ENCODE peak calls at places on chromosome 1, in eight cellular contexts. One of them, this sample, is unnamed.

GRCh38 chr1:2931722-2932401 is 89.4 kb upstream of the ACTRT2 start:
- DNase-seq in coronary artery: no peak
- DNase-seq in adrenal gland: no peak
- DNase-seq in fibroblast of pulmonary artery: no peak
- DNase-seq in right lobe of liver: no peak
- DNase-seq in OCI-LY7: no peak
- DNase-seq in retinal pigment epithelial cell: no peak
- DNase-seq in GM23338: no peak
- DNase-seq in this sample: no peak

GRCh38 chr1:177790566-177790965 is 179.3 kb downstream of the SEC16B start:
- DNase-seq in GM23338: no peak
- DNase-seq in right lobe of liver: no peak
- DNase-seq in retinal pigment epithelial cell: no peak
- DNase-seq in OCI-LY7: no peak
- DNase-seq in coronary artery: no peak
- DNase-seq in fibroblast of pulmonary artery: no peak
- DNase-seq in adrenal gland: no peak
- DNase-seq in this sample: no peak

GRCh38 chr1:111620412-111620971 is 903 bp downstream of the RAP1A start:
- DNase-seq in retinal pigment epithelial cell: no peak
- DNase-seq in fibroblast of pulmonary artery: no peak
- DNase-seq in adrenal gland: no peak
- DNase-seq in GM23338: peak
- DNase-seq in OCI-LY7: peak
- DNase-seq in right lobe of liver: no peak
- DNase-seq in coronary artery: no peak
- DNase-seq in this sample: peak

GRCh38 chr1:95561244-95561840 is 327.3 kb downstream of the RWDD3 start:
- DNase-seq in fibroblast of pulmonary artery: no peak
- DNase-seq in right lobe of liver: no peak
- DNase-seq in OCI-LY7: no peak
- DNase-seq in retinal pigment epithelial cell: no peak
- DNase-seq in adrenal gland: no peak
- DNase-seq in coronary artery: no peak
- DNase-seq in GM23338: no peak
- DNase-seq in this sample: no peak

GRCh38 chr1:21034725-21035628 is 141.7 kb downstream of the EIF4G3 start:
- DNase-seq in fibroblast of pulmonary artery: no peak
- DNase-seq in right lobe of liver: no peak
- DNase-seq in OCI-LY7: no peak
- DNase-seq in adrenal gland: no peak
- DNase-seq in coronary artery: no peak
- DNase-seq in GM23338: no peak
- DNase-seq in retinal pigment epithelial cell: no peak
- DNase-seq in this sample: no peak

GRCh38 chr1:8814870-8815269 is 2.6 kb downstream of the RERE start:
- DNase-seq in GM23338: peak
- DNase-seq in right lobe of liver: no peak
- DNase-seq in OCI-LY7: peak
- DNase-seq in fibroblast of pulmonary artery: no peak
- DNase-seq in adrenal gland: no peak
- DNase-seq in coronary artery: no peak
- DNase-seq in retinal pigment epithelial cell: no peak
- DNase-seq in this sample: no peak

GRCh38 chr1:212060632-212061472 is 25.3 kb downstream of the DTL start:
- DNase-seq in right lobe of liver: no peak
- DNase-seq in OCI-LY7: no peak
- DNase-seq in adrenal gland: no peak
- DNase-seq in retinal pigment epithelial cell: no peak
- DNase-seq in fibroblast of pulmonary artery: no peak
- DNase-seq in GM23338: no peak
- DNase-seq in coronary artery: no peak
- DNase-seq in this sample: no peak

GRCh38 chr1:55275151-55275748 is 60.1 kb upstream of the USP24 start:
- DNase-seq in OCI-LY7: no peak
- DNase-seq in right lobe of liver: no peak
- DNase-seq in adrenal gland: no peak
- DNase-seq in fibroblast of pulmonary artery: no peak
- DNase-seq in coronary artery: no peak
- DNase-seq in retinal pigment epithelial cell: peak
- DNase-seq in GM23338: peak
- DNase-seq in this sample: no peak

GRCh38 chr1:235910357-235911299 is 43.9 kb upstream of the LYST start:
- DNase-seq in GM23338: peak
- DNase-seq in fibroblast of pulmonary artery: peak
- DNase-seq in adrenal gland: peak
- DNase-seq in OCI-LY7: no peak
- DNase-seq in coronary artery: no peak
- DNase-seq in retinal pigment epithelial cell: peak
- DNase-seq in right lobe of liver: peak
- DNase-seq in this sample: peak

GRCh38 chr1:209106237-209106741 is 477.2 kb upstream of the CAMK1G start:
- DNase-seq in GM23338: peak
- DNase-seq in fibroblast of pulmonary artery: no peak
- DNase-seq in adrenal gland: no peak
- DNase-seq in right lobe of liver: peak
- DNase-seq in coronary artery: no peak
- DNase-seq in OCI-LY7: no peak
- DNase-seq in retinal pigment epithelial cell: no peak
- DNase-seq in this sample: peak

GRCh38 chr1:205488074-205488723 is 16.3 kb upstream of the CDK18 start:
- DNase-seq in coronary artery: no peak
- DNase-seq in fibroblast of pulmonary artery: peak
- DNase-seq in retinal pigment epithelial cell: no peak
- DNase-seq in right lobe of liver: peak
- DNase-seq in OCI-LY7: peak
- DNase-seq in adrenal gland: peak
- DNase-seq in GM23338: peak
- DNase-seq in this sample: peak

GRCh38 chr1:182235952-182236650 is 155.5 kb downstream of the GLUL start:
- DNase-seq in GM23338: no peak
- DNase-seq in fibroblast of pulmonary artery: no peak
- DNase-seq in adrenal gland: no peak
- DNase-seq in retinal pigment epithelial cell: no peak
- DNase-seq in OCI-LY7: no peak
- DNase-seq in coronary artery: no peak
- DNase-seq in right lobe of liver: no peak
- DNase-seq in this sample: no peak

GRCh38 chr1:153490272-153491051 is 30.0 kb upstream of the S100A7 start:
- DNase-seq in right lobe of liver: peak
- DNase-seq in adrenal gland: peak
- DNase-seq in retinal pigment epithelial cell: peak
- DNase-seq in coronary artery: peak
- DNase-seq in fibroblast of pulmonary artery: peak
- DNase-seq in OCI-LY7: no peak
- DNase-seq in GM23338: peak
- DNase-seq in this sample: peak

GRCh38 chr1:222288056-222288455 is 259.8 kb downstream of the HHIPL2 start:
- DNase-seq in adrenal gland: no peak
- DNase-seq in OCI-LY7: no peak
- DNase-seq in right lobe of liver: no peak
- DNase-seq in retinal pigment epithelial cell: no peak
- DNase-seq in GM23338: no peak
- DNase-seq in coronary artery: no peak
- DNase-seq in fibroblast of pulmonary artery: no peak
- DNase-seq in this sample: no peak

GRCh38 chr1:159828176-159828575 is 1.5 kb downstream of the SLAMF8 start:
- DNase-seq in coronary artery: no peak
- DNase-seq in right lobe of liver: no peak
- DNase-seq in GM23338: no peak
- DNase-seq in adrenal gland: no peak
- DNase-seq in retinal pigment epithelial cell: no peak
- DNase-seq in fibroblast of pulmonary artery: no peak
- DNase-seq in OCI-LY7: no peak
- DNase-seq in this sample: no peak

GRCh38 chr1:159830737-159831136 is 4.1 kb downstream of the SLAMF8 start:
- DNase-seq in right lobe of liver: no peak
- DNase-seq in adrenal gland: no peak
- DNase-seq in coronary artery: no peak
- DNase-seq in retinal pigment epithelial cell: no peak
- DNase-seq in fibroblast of pulmonary artery: no peak
- DNase-seq in OCI-LY7: no peak
- DNase-seq in GM23338: no peak
- DNase-seq in this sample: no peak

GRCh38 chr1:159827549-159827948 is 876 bp downstream of the SLAMF8 start:
- DNase-seq in right lobe of liver: no peak
- DNase-seq in retinal pigment epithelial cell: no peak
- DNase-seq in OCI-LY7: no peak
- DNase-seq in adrenal gland: no peak
- DNase-seq in fibroblast of pulmonary artery: no peak
- DNase-seq in GM23338: no peak
- DNase-seq in coronary artery: no peak
- DNase-seq in this sample: no peak

GRCh38 chr1:159829822-159830455 is 3.3 kb downstream of the SLAMF8 start:
- DNase-seq in fibroblast of pulmonary artery: peak
- DNase-seq in right lobe of liver: no peak
- DNase-seq in retinal pigment epithelial cell: peak
- DNase-seq in GM23338: no peak
- DNase-seq in adrenal gland: no peak
- DNase-seq in coronary artery: no peak
- DNase-seq in OCI-LY7: no peak
- DNase-seq in this sample: peak

GRCh38 chr1:159828916-159829634 is 2.4 kb downstream of the SLAMF8 start:
- DNase-seq in adrenal gland: peak
- DNase-seq in right lobe of liver: peak
- DNase-seq in OCI-LY7: peak
- DNase-seq in GM23338: peak
- DNase-seq in coronary artery: no peak
- DNase-seq in fibroblast of pulmonary artery: peak
- DNase-seq in retinal pigment epithelial cell: no peak
- DNase-seq in this sample: peak
- TF ChIP-seq CTCF in adrenal gland: no peak
- TF ChIP-seq CTCF in right lobe of liver: peak
- TF ChIP-seq CTCF in OCI-LY7: peak
- TF ChIP-seq CTCF in GM23338: peak
- TF ChIP-seq CTCF in coronary artery: no peak
- TF ChIP-seq CTCF in fibroblast of pulmonary artery: peak
- TF ChIP-seq CTCF in retinal pigment epithelial cell: peak
- TF ChIP-seq CTCF in this sample: peak

DNA sequence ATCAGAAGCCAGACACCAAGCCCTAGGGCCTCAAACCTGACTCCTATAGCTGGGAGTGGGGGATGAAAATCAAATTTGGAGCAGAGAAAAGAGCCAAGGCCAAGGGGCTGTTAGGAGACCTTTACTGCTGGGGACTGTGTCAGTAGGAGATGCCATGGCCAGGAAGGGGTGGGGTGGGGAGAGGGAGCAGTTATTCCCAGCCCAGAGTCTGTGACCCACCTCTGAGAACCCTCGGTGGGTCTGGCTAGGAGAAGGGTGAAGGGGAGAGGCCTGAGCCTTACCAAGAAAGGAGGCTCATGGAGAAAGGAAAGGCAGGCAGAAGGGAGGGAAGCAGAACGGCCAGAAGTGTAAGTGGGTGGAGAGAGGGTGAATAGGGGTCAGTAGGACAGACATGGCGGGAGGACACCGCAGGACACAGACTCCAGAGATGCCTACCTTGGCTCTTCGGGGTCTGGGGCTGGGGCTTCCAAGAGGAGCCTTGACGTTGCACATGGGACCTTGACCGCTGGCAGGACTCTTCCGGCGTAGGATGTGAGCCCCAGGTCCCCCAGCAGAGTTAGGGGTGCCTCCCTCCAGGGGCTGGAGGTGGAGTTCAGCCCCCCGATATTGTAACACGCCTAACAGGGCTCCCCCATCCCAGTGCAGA is 1.2 kb downstream of the ADAMTS4 start:
- DNase-seq in OCI-LY7: no peak
- DNase-seq in coronary artery: no peak
- DNase-seq in right lobe of liver: no peak
- DNase-seq in GM23338: no peak
- DNase-seq in adrenal gland: no peak
- DNase-seq in fibroblast of pulmonary artery: no peak
- DNase-seq in retinal pigment epithelial cell: no peak
- DNase-seq in this sample: no peak
- H3K4me3 ChIP-seq in OCI-LY7: no peak
- H3K4me3 ChIP-seq in coronary artery: peak
- H3K4me3 ChIP-seq in right lobe of liver: peak
- H3K4me3 ChIP-seq in GM23338: peak
- H3K4me3 ChIP-seq in adrenal gland: no peak
- H3K4me3 ChIP-seq in fibroblast of pulmonary artery: peak
- H3K4me3 ChIP-seq in retinal pigment epithelial cell: no peak
- H3K4me3 ChIP-seq in this sample: peak

GRCh38 chr1:227134686-227135314 is 183.5 kb downstream of the CDC42BPA start:
- DNase-seq in fibroblast of pulmonary artery: peak
- DNase-seq in OCI-LY7: no peak
- DNase-seq in right lobe of liver: no peak
- DNase-seq in adrenal gland: no peak
- DNase-seq in retinal pigment epithelial cell: no peak
- DNase-seq in GM23338: no peak
- DNase-seq in coronary artery: no peak
- DNase-seq in this sample: peak

GRCh38 chr1:227127891-227128290 is 187.8 kb downstream of the COQ8A start:
- DNase-seq in coronary artery: no peak
- DNase-seq in GM23338: no peak
- DNase-seq in OCI-LY7: no peak
- DNase-seq in adrenal gland: no peak
- DNase-seq in fibroblast of pulmonary artery: no peak
- DNase-seq in retinal pigment epithelial cell: no peak
- DNase-seq in right lobe of liver: no peak
- DNase-seq in this sample: no peak

GRCh38 chr1:227125929-227126545 is 185.9 kb downstream of the COQ8A start:
- DNase-seq in fibroblast of pulmonary artery: no peak
- DNase-seq in right lobe of liver: no peak
- DNase-seq in GM23338: peak
- DNase-seq in retinal pigment epithelial cell: no peak
- DNase-seq in adrenal gland: no peak
- DNase-seq in OCI-LY7: no peak
- DNase-seq in coronary artery: no peak
- DNase-seq in this sample: no peak

GRCh38 chr1:227136210-227136609 is 182.1 kb downstream of the CDC42BPA start:
- DNase-seq in OCI-LY7: no peak
- DNase-seq in GM23338: no peak
- DNase-seq in retinal pigment epithelial cell: no peak
- DNase-seq in coronary artery: no peak
- DNase-seq in fibroblast of pulmonary artery: no peak
- DNase-seq in adrenal gland: no peak
- DNase-seq in right lobe of liver: no peak
- DNase-seq in this sample: no peak

DNA sequence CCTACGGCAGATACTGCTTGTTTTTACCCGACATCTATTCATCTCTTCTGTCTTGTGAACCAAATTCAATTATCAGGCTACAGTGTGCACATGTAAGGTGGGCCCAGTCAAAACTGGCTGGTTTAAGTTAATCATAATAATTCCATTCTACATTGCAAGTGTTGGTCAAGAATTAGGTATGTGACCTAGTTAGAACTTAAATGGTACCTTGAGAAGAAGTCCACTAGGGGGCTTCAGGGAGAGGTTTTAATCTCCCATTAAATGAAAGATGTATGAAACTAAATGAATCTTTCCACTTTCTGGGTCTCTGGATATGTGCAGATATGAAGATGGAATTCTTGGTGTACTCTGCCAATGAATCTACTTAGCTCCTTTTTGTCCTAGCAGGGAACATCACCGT is 187.1 kb downstream of the CDC42BPA start:
- DNase-seq in right lobe of liver: no peak
- DNase-seq in coronary artery: no peak
- DNase-seq in fibroblast of pulmonary artery: peak
- DNase-seq in OCI-LY7: peak
- DNase-seq in adrenal gland: no peak
- DNase-seq in retinal pigment epithelial cell: no peak
- DNase-seq in GM23338: peak
- DNase-seq in this sample: peak
- TF ChIP-seq CTCF in right lobe of liver: peak
- TF ChIP-seq CTCF in coronary artery: no peak
- TF ChIP-seq CTCF in fibroblast of pulmonary artery: peak
- TF ChIP-seq CTCF in OCI-LY7: peak
- TF ChIP-seq CTCF in adrenal gland: peak
- TF ChIP-seq CTCF in retinal pigment epithelial cell: peak
- TF ChIP-seq CTCF in GM23338: peak
- TF ChIP-seq CTCF in this sample: peak

GRCh38 chr1:37090671-37091070 is 56.4 kb upstream of the GRIK3 start:
- DNase-seq in OCI-LY7: no peak
- DNase-seq in coronary artery: no peak
- DNase-seq in right lobe of liver: no peak
- DNase-seq in adrenal gland: no peak
- DNase-seq in retinal pigment epithelial cell: no peak
- DNase-seq in GM23338: no peak
- DNase-seq in fibroblast of pulmonary artery: no peak
- DNase-seq in this sample: no peak
- H3K4me3 ChIP-seq in OCI-LY7: no peak
- H3K4me3 ChIP-seq in coronary artery: no peak
- H3K4me3 ChIP-seq in right lobe of liver: no peak
- H3K4me3 ChIP-seq in adrenal gland: no peak
- H3K4me3 ChIP-seq in retinal pigment epithelial cell: no peak
- H3K4me3 ChIP-seq in GM23338: no peak
- H3K4me3 ChIP-seq in fibroblast of pulmonary artery: no peak
- H3K4me3 ChIP-seq in this sample: no peak

This sample was measured in cardiac fibroblast.